ENCODE peak calls at places on chromosome 6, in six cellular contexts. V is HFFc6, T is progenitor cell of endocrine pancreas, P is nephron progenitor cell, D is HCT116, Y is neural crest cell. L is an unnamed sample.

GRCh38 chr6:113805167-113805835 is 51.8 kb upstream of the MARCKS start:
- DNase-seq in T (no peak), D (no peak), V (no peak), P (no peak), Y (no peak), L (no peak)

GRCh38 chr6:161671117-161671516 is 397.3 kb upstream of the AGPAT4 start:
- DNase-seq in T (no peak), Y (no peak), V (no peak), D (no peak), P (no peak), L (no peak)

GRCh38 chr6:44468835-44469234 is 81.3 kb downstream of the CDC5L start:
- DNase-seq in V (no peak), D (no peak), Y (no peak), T (no peak), P (no peak), L (no peak)

GRCh38 chr6:98839788-98840361 is 5.5 kb downstream of the POU3F2 start:
- DNase-seq in D (no peak), T (no peak), Y (no peak), V (peak), P (no peak), L (no peak)

GRCh38 chr6:52420668-52421358 is 671 bp downstream of the EFHC1 start:
- DNase-seq in P (peak), V (peak), D (no peak), T (no peak), Y (peak), L (peak)

GRCh38 chr6:140957334-140957733 is 1175.4 kb upstream of the GJE1 start:
- DNase-seq in T (no peak), D (no peak), V (no peak), Y (no peak), P (no peak), L (no peak)

GRCh38 chr6:126170875-126171489 is 168.9 kb upstream of the CENPW start:
- DNase-seq in V (peak), T (no peak), Y (no peak), P (no peak), D (no peak), L (peak)

GRCh38 chr6:35139924-35140524 is 1.1 kb downstream of the TCP11 start:
- DNase-seq in D (peak), V (peak), Y (peak), P (peak), T (no peak), L (peak)

GRCh38 chr6:79461205-79461604 is 76.0 kb downstream of the LCA5 start:
- DNase-seq in V (no peak), Y (no peak), T (no peak), D (no peak), P (no peak), L (peak)

GRCh38 chr6:133863228-133863627 is 25.7 kb upstream of the TCF21 start:
- DNase-seq in V (no peak), Y (no peak), T (no peak), P (no peak), D (no peak), L (no peak)

GRCh38 chr6:80637312-80637711 is 530.8 kb downstream of the BCKDHB start:
- DNase-seq in Y (no peak), V (peak), D (no peak), T (no peak), P (no peak), L (no peak)

GRCh38 chr6:151092561-151092960 is 147.2 kb upstream of the AKAP12 start:
- DNase-seq in V (no peak), D (no peak), Y (no peak), T (no peak), P (no peak), L (no peak)

GRCh38 chr6:44222987-44223470 is 366 bp upstream of the SLC29A1 start:
- DNase-seq in T (no peak), Y (no peak), V (no peak), D (no peak), P (no peak), L (no peak)

GRCh38 chr6:113690957-113691656 is 166.0 kb upstream of the MARCKS start:
- DNase-seq in T (no peak), D (no peak), V (no peak), Y (no peak), P (no peak), L (no peak)

GRCh38 chr6:72832271-72832670 is 210.4 kb downstream of the KCNQ5 start:
- DNase-seq in V (no peak), P (no peak), Y (no peak), T (no peak), D (no peak), L (no peak)

GRCh38 chr6:140669321-140669720 is 1294.9 kb upstream of the CITED2 start:
- DNase-seq in P (no peak), D (no peak), T (no peak), Y (no peak), V (no peak), L (no peak)

GRCh38 chr6:144150673-144151009 is 324 bp downstream of the STX11 start:
- DNase-seq in T (peak), D (peak), Y (no peak), V (no peak), P (no peak), L (peak)

GRCh38 chr6:125314019-125314581 is 12.3 kb upstream of the HDDC2 start:
- DNase-seq in P (peak), V (peak), D (peak), T (peak), Y (peak), L (peak)

GRCh38 chr6:13294499-13295069 is 33.8 kb downstream of the TBC1D7 start:
- DNase-seq in V (no peak), T (no peak), Y (no peak), D (no peak), P (no peak), L (no peak)

GRCh38 chr6:26553739-26554668 is 15.8 kb downstream of the HMGN4 start:
- DNase-seq in D (peak), V (peak), Y (peak), T (peak), P (peak), L (peak)

GRCh38 chr6:53115113-53115512 is 33.5 kb downstream of the GCM1 start:
- DNase-seq in V (no peak), D (no peak), Y (no peak), T (no peak), P (no peak), L (no peak)

GRCh38 chr6:36339156-36339555 is 2.5 kb upstream of the BNIP5 start:
- DNase-seq in D (no peak), Y (no peak), P (no peak), T (no peak), V (no peak), L (no peak)

GRCh38 chr6:112058673-112059072 is 4.8 kb downstream of the CCN6 start:
- DNase-seq in D (no peak), T (no peak), V (no peak), P (no peak), Y (no peak), L (no peak)

GRCh38 chr6:163405412-163406309 is 8.9 kb upstream of the QKI start:
- DNase-seq in V (no peak), T (no peak), Y (no peak), P (no peak), D (no peak), L (peak)

GRCh38 chr6:127147576-127147975 is 29.1 kb downstream of the RSPO3 start:
- DNase-seq in D (no peak), V (no peak), T (no peak), P (no peak), Y (no peak), L (no peak)

GRCh38 chr6:88916615-88917198 is 46.7 kb downstream of the RNGTT start:
- DNase-seq in V (no peak), Y (no peak), P (no peak), D (no peak), T (no peak), L (no peak)

GRCh38 chr6:88920777-88921728 is 42.4 kb downstream of the RNGTT start:
- DNase-seq in V (no peak), P (no peak), T (no peak), D (no peak), Y (no peak), L (no peak)

GRCh38 chr6:88921734-88922133 is 41.7 kb downstream of the RNGTT start:
- DNase-seq in T (no peak), V (no peak), Y (no peak), D (no peak), P (no peak), L (no peak)

GRCh38 chr6:88920088-88920487 is 43.3 kb downstream of the RNGTT start:
- DNase-seq in Y (no peak), V (no peak), D (no peak), P (no peak), T (no peak), L (no peak)

DNA sequence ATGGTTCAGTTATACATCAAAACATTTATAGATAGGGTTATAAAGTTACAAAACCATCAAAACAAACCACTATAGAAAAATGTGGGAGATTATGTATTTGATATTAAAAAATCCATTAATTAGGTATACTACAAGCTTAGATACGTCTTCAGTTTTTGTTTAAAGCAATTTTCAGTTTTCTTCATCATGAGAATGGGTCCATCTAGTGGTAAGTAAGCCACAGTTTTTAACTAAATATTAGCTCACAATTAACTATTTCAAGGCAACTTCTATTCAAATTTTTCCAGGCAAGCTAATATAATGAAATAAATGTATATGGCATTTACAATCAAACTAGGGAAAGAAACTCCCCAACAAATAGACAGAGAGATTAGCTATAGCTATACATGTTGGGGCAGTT is 44.4 kb downstream of the RNGTT start:
- DNase-seq in P (no peak), V (no peak), T (no peak), D (no peak), Y (no peak), L (no peak)
- TF ChIP-seq CTCF in P (no peak), V (peak), T (peak), D (peak), Y (peak), L (no peak)

DNA sequence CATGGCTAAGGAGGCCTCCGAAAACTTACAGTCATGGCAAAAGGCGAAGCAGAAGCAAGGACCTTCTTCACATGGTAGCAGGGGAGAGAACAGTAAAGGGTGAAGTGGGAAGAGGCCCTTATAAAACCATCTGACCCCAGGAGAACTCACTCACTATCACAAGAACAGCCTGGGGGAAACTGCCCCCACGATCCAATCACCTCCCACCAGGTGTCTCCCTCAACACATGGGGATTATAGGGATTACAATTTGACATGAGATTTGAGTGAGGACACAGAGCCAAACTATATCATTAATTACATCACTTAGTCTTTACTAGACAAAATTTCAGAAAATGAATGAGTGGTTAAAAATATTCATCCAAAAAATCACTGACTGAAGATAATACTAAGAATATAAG is 453.6 kb downstream of the COL12A1 start:
- DNase-seq in V (no peak), T (no peak), Y (no peak), P (no peak), D (no peak), L (no peak)
- TF ChIP-seq CTCF in V (no peak), T (no peak), Y (no peak), P (no peak), D (peak), L (no peak)

GRCh38 chr6:6834356-6835342 is 246.1 kb downstream of the LY86 start:
- DNase-seq in T (no peak), V (no peak), Y (no peak), P (no peak), D (no peak), L (no peak)
- TF ChIP-seq CTCF in T (no peak), V (no peak), Y (no peak), P (no peak), D (no peak), L (no peak)

GRCh38 chr6:25027221-25027916 is 91.6 kb upstream of the RIPOR2 start:
- DNase-seq in Y (no peak), V (no peak), P (no peak), T (no peak), D (no peak), L (no peak)
- TF ChIP-seq CTCF in Y (no peak), V (no peak), P (no peak), T (no peak), D (no peak), L (no peak)

L was measured in Calu3.